ENCODE peak calls at places on chromosome 15, in seven cellular contexts. L is cardiac muscle cell, N is A549, D is foreskin fibroblast, C is HFF-Myc, T is IMR-90, V is brain microvascular endothelial cell. M is an unnamed sample.

GRCh38 chr15:37072181-37072580 is 28.2 kb downstream of the MEIS2 start:
- DNase-seq in L (peak), N (no peak), D (no peak), C (no peak), T (peak), V (no peak), M (no peak)

GRCh38 chr15:42695527-42696071 is 41.3 kb downstream of the CDAN1 start:
- DNase-seq in L (no peak), N (no peak), D (no peak), C (no peak), T (no peak), V (no peak), M (no peak)

GRCh38 chr15:49063402-49064280 is 17.4 kb upstream of the SECISBP2L start:
- DNase-seq in L (no peak), N (no peak), D (no peak), C (no peak), T (no peak), V (no peak), M (no peak)

GRCh38 chr15:70156781-70157261 is 59.1 kb upstream of the TLE3 start:
- DNase-seq in L (peak), N (no peak), D (peak), C (no peak), T (peak), V (no peak), M (no peak)

GRCh38 chr15:85788796-85789495 is 5.8 kb downstream of the KLHL25 start:
- DNase-seq in L (no peak), N (no peak), D (no peak), C (no peak), T (no peak), V (no peak), M (no peak)

GRCh38 chr15:90571063-90571541 is 41.4 kb downstream of the CRTC3 start:
- DNase-seq in L (no peak), N (peak), D (peak), C (no peak), T (no peak), V (peak), M (no peak)

GRCh38 chr15:41727143-41727542 is 47.1 kb upstream of the MAPKBP1 start:
- DNase-seq in L (peak), N (no peak), D (no peak), C (no peak), T (peak), V (peak), M (peak)

GRCh38 chr15:58921267-58921666 is 12.2 kb downstream of the SLTM start:
- DNase-seq in L (no peak), N (no peak), D (no peak), C (no peak), T (peak), V (no peak), M (no peak)

GRCh38 chr15:31974855-31975421 is 55.4 kb upstream of the CHRNA7 start:
- DNase-seq in L (peak), N (peak), D (no peak), C (no peak), T (peak), V (peak), M (no peak)

GRCh38 chr15:38991126-38991525 is 426.5 kb upstream of the RASGRP1 start:
- DNase-seq in L (peak), N (peak), D (peak), C (peak), T (peak), V (peak), M (no peak)
- TF ChIP-seq CTCF in L (peak), N (peak), D (peak), C (peak), T (peak), V (peak), M (peak)

GRCh38 chr15:92881570-92881837 is 18.6 kb upstream of the CHD2 start:
- DNase-seq in L (no peak), N (no peak), D (no peak), C (no peak), T (no peak), V (no peak), M (no peak)
- H3K4me3 ChIP-seq in L (no peak), N (peak), D (no peak), C (no peak), T (no peak), V (no peak), M (no peak)

GRCh38 chr15:77786181-77786890 is 153.6 kb upstream of the LINGO1 start:
- DNase-seq in L (no peak), N (no peak), D (no peak), C (no peak), T (no peak), V (no peak), M (no peak)
- TF ChIP-seq CTCF in L (no peak), N (no peak), D (no peak), C (no peak), T (no peak), V (no peak), M (no peak)

GRCh38 chr15:78524230-78524629 is 16.0 kb upstream of the PSMA4 start:
- DNase-seq in L (no peak), N (no peak), D (no peak), C (no peak), T (no peak), V (no peak), M (no peak)
- H3K4me3 ChIP-seq in L (no peak), N (no peak), D (no peak), C (no peak), T (no peak), V (no peak), M (no peak)

M was measured in AG04449.